ENCODE peak calls at places on chromosomes 13 and 19, in four cellular contexts. R is thyroid gland, P is pancreas, A is H9. Z is an unnamed sample.

GRCh38 chr19:28012361-28012760 is 1200.6 kb downstream of the UQCRFS1 start:
- DNase-seq in R (no peak), A (peak), P (no peak), Z (no peak)

GRCh38 chr13:71217827-71218226 is 649.2 kb downstream of the DACH1 start:
- DNase-seq in A (no peak), R (no peak), P (no peak), Z (no peak)

GRCh38 chr19:51746731-51747130 is 4.9 kb downstream of the FPR1 start:
- DNase-seq in P (no peak), A (no peak), R (no peak), Z (no peak)

GRCh38 chr19:8655340-8655709 is 24.9 kb downstream of the NFILZ start:
- DNase-seq in A (no peak), R (no peak), P (no peak), Z (no peak)

GRCh38 chr13:112244495-112245177 is 131.5 kb upstream of the SPACA7 start:
- DNase-seq in A (no peak), R (no peak), P (no peak), Z (no peak)

GRCh38 chr13:40388617-40389016 is 277.8 kb downstream of the FOXO1 start:
- DNase-seq in R (no peak), A (no peak), P (no peak), Z (no peak)

GRCh38 chr19:7904074-7905020 is 670 bp downstream of the MAP2K7 start:
- DNase-seq in P (no peak), A (no peak), R (peak), Z (peak)

GRCh38 chr13:85223883-85224656 is 575.1 kb downstream of the SLITRK6 start:
- DNase-seq in A (no peak), P (no peak), R (no peak), Z (no peak)

GRCh38 chr13:109922518-109922917 is 136.1 kb upstream of the IRS2 start:
- DNase-seq in P (no peak), A (no peak), R (no peak), Z (no peak)

GRCh38 chr13:42561752-42562467 is 12.0 kb upstream of the TNFSF11 start:
- DNase-seq in R (no peak), P (no peak), A (no peak), Z (no peak)

GRCh38 chr19:8304841-8305621 is 3.1 kb downstream of the CD320 start:
- DNase-seq in P (peak), A (peak), R (no peak), Z (peak)

GRCh38 chr13:99997702-99998219 is 16.2 kb downstream of the ZIC2 start:
- DNase-seq in P (no peak), R (no peak), A (no peak), Z (no peak)

GRCh38 chr19:16382775-16383543 is 58.3 kb downstream of the KLF2 start:
- DNase-seq in A (peak), R (no peak), P (peak), Z (peak)

GRCh38 chr19:5985098-5985783 is 7.3 kb upstream of the RANBP3 start:
- DNase-seq in P (no peak), A (no peak), R (peak), Z (no peak)

GRCh38 chr19:54390942-54391577 is 24.2 kb upstream of the TTYH1 start:
- DNase-seq in A (peak), P (no peak), R (peak), Z (peak)

GRCh38 chr13:113897161-113897560 is 33.3 kb upstream of the GAS6 start:
- DNase-seq in A (no peak), P (no peak), R (no peak), Z (no peak)

GRCh38 chr13:51666316-51666715 is 82.1 kb downstream of the WDFY2 start:
- DNase-seq in A (no peak), P (no peak), R (no peak), Z (no peak)

GRCh38 chr19:42292963-42293362 is 9.0 kb upstream of the PRR19 start:
- DNase-seq in R (no peak), P (no peak), A (no peak), Z (no peak)

GRCh38 chr13:100796463-100796862 is 121.9 kb upstream of the TMTC4 start:
- DNase-seq in A (no peak), P (no peak), R (no peak), Z (no peak)

GRCh38 chr19:30052122-30053075 is 110.4 kb downstream of the URI1 start:
- DNase-seq in R (no peak), A (no peak), P (no peak), Z (no peak)

GRCh38 chr19:14496849-14497346 is 971 bp upstream of the GIPC1 start:
- DNase-seq in R (peak), A (no peak), P (no peak), Z (no peak)

GRCh38 chr13:100528353-100528752 is 60.2 kb downstream of the GGACT start:
- DNase-seq in R (no peak), A (no peak), P (no peak), Z (no peak)

GRCh38 chr13:60797112-60797511 is 400.1 kb downstream of the TDRD3 start:
- DNase-seq in A (no peak), P (no peak), R (no peak), Z (no peak)

GRCh38 chr19:45444318-45445041 is 20.8 kb upstream of the ERCC1 start:
- DNase-seq in A (peak), P (peak), R (peak), Z (peak)

GRCh38 chr13:114148521-114148855 is 16.1 kb upstream of the RASA3 start:
- DNase-seq in P (peak), R (no peak), A (no peak), Z (no peak)

GRCh38 chr19:44808463-44809371 is at the start of gene BCAM:
- DNase-seq in P (peak), A (peak), R (peak), Z (peak)

GRCh38 chr19:2221250-2221831 is 14.8 kb downstream of the PLEKHJ1 start:
- DNase-seq in P (no peak), R (peak), A (no peak), Z (no peak)

GRCh38 chr19:2223391-2223790 is 12.7 kb downstream of the PLEKHJ1 start:
- DNase-seq in R (no peak), P (no peak), A (no peak), Z (no peak)

GRCh38 chr19:2219726-2220125 is 16.4 kb downstream of the PLEKHJ1 start:
- DNase-seq in R (no peak), A (no peak), P (no peak), Z (no peak)

GRCh38 chr19:2223959-2224358 is 12.2 kb downstream of the PLEKHJ1 start:
- DNase-seq in P (no peak), A (no peak), R (no peak), Z (no peak)

DNA sequence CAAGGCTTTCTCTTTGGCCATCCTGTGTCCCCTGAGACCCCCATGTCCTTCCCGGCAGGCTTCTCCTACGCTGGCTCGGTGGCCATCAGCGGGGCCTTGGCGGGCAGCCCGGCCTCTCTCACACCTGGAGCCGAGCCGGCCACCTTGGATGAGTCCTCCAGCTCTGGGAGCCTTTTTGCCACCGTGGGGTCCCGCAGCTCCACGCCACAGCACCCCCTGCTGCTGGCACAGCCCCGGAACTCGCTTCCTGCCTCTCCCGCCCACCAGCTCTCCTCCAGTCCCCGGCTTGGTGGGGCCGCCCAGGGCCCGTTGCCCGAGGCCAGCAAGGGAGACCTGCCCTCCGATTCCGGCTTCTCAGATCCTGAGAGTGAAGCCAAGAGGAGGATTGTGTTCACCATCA is 14.2 kb downstream of the PLEKHJ1 start:
- DNase-seq in P (no peak), R (no peak), A (no peak), Z (no peak)
- TF ChIP-seq CTCF in P (no peak), R (no peak), A (peak), Z (no peak)

GRCh38 chr13:59679239-59679638 is 484.5 kb downstream of the DIAPH3 start:
- DNase-seq in P (no peak), A (no peak), R (peak), Z (no peak)

GRCh38 chr13:59674616-59675015 is 489.1 kb downstream of the DIAPH3 start:
- DNase-seq in P (no peak), A (no peak), R (no peak), Z (no peak)

GRCh38 chr13:59677430-59677829 is 486.3 kb downstream of the DIAPH3 start:
- DNase-seq in A (no peak), P (no peak), R (no peak), Z (no peak)

GRCh38 chr13:59680429-59681024 is 483.2 kb downstream of the DIAPH3 start:
- DNase-seq in R (no peak), A (no peak), P (no peak), Z (no peak)

DNA sequence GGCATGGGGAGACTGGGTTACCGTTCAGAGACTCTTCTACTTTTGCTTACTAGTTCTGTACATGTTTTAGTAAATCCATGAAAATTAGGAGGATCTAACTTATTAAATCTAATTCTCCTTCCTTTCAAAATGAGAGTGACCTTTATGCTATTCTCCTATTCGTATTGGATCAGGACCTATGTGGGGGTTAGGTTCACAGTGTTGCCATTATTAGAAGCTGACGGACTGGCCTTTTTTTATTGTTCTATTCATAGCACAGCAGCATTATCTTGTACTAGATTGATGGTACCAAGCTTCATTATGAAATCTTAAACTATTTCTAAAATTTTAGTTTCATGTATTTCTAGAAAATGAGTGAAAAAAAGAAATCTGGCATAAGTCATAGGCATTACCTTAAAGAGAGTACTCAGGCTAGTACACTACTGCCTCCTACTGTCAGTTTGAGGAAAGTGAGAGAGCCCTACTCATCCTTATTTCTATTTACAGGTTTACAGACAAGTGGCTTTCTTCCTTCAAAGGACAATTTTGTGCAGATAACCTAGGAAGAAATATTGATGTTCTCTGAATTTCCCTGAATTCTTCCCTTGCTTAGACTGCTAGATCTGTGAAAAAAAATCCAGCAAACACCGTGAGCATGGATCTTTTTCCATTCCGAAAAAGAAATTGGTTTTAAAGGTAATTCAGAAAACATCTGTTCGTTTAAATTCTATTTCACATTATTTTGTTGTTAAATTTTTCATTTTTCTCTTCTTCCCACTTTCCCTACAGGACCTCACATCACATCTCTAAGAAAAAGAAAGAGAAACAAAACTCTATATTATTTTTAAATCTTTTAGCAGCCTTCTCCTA is 485.5 kb downstream of the DIAPH3 start:
- DNase-seq in R (no peak), P (no peak), A (no peak), Z (no peak)
- TF ChIP-seq CTCF in R (no peak), P (peak), A (peak), Z (peak)

DNA sequence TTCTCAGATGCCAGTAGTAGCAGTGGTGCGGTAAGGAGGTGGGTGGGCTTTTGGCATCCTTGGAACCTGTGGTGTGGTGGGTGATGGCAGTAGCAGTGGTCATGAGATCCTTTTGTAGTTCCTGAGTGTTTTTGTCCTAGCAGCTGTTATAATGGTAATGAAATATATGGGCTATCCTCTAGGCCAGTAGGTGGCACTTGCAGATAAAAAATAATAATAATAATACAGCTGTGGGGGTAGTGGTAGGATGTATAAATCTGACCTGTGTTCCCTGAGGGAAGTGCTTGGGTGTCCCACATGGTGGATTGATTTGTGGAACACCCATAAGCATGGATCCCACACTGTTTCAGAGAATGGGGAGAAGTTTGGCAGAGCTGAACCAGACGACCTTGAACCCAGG is 334.0 kb downstream of the SLITRK5 start:
- DNase-seq in R (no peak), P (no peak), A (no peak), Z (no peak)
- TF ChIP-seq CTCF in R (no peak), P (no peak), A (peak), Z (no peak)

GRCh38 chr19:33752018-33752790 is 44.5 kb upstream of the KCTD15 start:
- DNase-seq in R (no peak), A (no peak), P (peak), Z (no peak)
- TF ChIP-seq CTCF in R (no peak), A (no peak), P (no peak), Z (no peak)

GRCh38 chr13:28658796-28659610 is at the start of gene POMP:
- DNase-seq in R (peak), P (peak), A (peak), Z (peak)
- TF ChIP-seq CTCF in R (no peak), P (no peak), A (peak), Z (no peak)

GRCh38 chr13:49786609-49787008 is 5.9 kb downstream of the KPNA3 start:
- DNase-seq in P (no peak), A (no peak), R (no peak), Z (no peak)

GRCh38 chr13:49792550-49793324 is at the start of gene KPNA3:
- DNase-seq in A (peak), P (peak), R (peak), Z (peak)

GRCh38 chr13:49791753-49792549 is 531 bp downstream of the KPNA3 start:
- DNase-seq in R (peak), P (peak), A (peak), Z (peak)

GRCh38 chr13:49789961-49790360 is 2.5 kb downstream of the KPNA3 start:
- DNase-seq in A (no peak), R (no peak), P (no peak), Z (no peak)

DNA sequence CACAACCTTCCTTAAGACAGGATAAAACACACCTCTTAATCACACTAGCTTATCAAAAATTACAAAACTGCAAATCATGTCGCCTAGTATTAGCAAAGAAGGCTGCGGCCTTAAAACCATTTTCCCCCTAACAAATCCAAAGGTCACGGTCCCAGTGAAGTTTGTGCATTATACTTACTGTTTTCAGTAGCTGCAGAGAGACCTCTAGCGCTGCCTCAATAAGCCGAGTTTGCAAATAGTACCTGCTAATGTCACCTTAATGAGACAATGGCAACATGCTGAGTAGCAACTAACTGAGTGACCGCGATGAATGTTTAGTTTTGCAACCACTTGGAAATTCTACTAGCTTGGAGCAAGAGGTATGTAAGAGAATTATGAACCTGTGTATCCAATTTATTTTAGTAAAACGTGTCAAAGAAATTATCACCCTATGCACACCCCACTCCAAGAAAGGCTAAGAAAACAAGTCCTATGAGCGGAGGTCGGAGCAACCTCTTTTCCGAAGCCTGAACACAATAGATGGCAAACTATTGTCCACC is 1.2 kb downstream of the KPNA3 start:
- DNase-seq in R (peak), P (no peak), A (no peak), Z (no peak)
- TF ChIP-seq CTCF in R (no peak), P (no peak), A (no peak), Z (no peak)

DNA sequence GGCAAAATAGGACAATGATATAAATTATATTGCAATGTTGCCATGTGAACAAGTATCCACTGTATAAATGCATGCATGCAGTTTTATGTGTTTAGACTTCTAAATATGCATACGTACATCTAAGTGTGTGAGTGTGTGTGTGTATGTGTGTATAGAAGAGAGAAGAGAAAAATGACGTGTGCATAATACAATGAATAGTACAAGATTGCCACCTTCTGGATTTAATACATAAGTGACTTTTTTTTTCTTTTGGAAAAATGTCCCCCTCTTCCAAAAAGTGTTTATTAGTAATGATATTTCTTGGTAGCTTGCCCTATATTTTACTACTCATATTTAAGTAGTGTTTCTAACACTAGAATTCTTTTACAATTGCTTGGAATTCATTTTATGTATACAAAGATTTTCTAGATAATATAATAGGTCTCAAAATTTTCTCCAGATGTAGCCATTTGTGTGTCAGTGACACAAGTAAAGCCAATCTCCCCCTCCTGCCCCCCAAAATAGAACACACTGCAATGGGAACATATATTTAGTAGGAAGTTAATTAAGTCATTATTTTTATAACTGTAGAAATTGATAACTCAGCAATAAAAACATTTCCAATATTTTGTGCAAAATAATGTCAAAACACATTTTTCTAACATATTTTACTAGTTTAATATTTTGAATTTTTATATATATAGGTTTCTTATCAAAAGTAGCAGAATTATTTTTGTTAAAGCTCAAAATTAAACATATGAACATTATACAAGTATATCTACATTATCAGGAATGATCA is 783.3 kb upstream of the ATXN8OS start:
- DNase-seq in R (no peak), A (no peak), P (no peak), Z (no peak)
- TF ChIP-seq CTCF in R (no peak), A (peak), P (no peak), Z (peak)

GRCh38 chr13:87403748-87404432 is 267.3 kb upstream of the SLITRK5 start:
- DNase-seq in P (no peak), A (no peak), R (no peak), Z (no peak)

GRCh38 chr13:87393358-87393757 is 277.8 kb upstream of the SLITRK5 start:
- DNase-seq in A (no peak), P (no peak), R (no peak), Z (no peak)

DNA sequence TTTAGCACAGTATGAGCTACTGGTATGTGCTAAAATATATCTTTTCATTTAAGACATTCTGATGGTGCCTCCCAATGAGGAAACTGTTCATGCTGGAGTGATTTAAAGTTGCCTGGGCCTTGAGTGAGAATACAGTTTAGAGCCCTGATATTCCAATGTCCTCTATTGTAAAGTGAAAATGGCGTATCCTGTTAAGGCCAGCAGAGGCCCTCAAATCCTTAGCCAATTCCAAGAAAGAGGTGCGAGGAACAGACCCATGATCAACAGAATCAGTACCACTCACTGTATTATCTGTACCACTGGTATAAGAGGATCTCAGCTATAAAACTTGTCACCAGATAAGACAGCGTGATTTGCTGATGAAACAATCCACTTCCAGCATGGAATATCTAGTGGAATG is 273.1 kb upstream of the SLITRK5 start:
- DNase-seq in R (no peak), A (no peak), P (no peak), Z (no peak)
- TF ChIP-seq CTCF in R (no peak), A (peak), P (no peak), Z (no peak)